ENCODE peak calls at places on chromosome 16, in five cellular contexts. L is neuronal stem cell, A is mesenchymal stem cell, E is H9, H is H1. W is an unnamed sample.

GRCh38 chr16:73186752-73187151 is 138.8 kb upstream of the ZFHX3 start:
- DNase-seq in E (no peak), L (no peak), H (no peak), A (no peak), W (peak; percentile 51)

GRCh38 chr16:89370601-89371000 is 119.8 kb downstream of the ANKRD11 start:
- DNase-seq in A (no peak), E (no peak), H (no peak), L (no peak), W (no peak)

GRCh38 chr16:9311303-9311954 is 220.0 kb downstream of the HAPSTR1 start:
- DNase-seq in L (no peak), A (no peak), E (peak; percentile 78), H (peak; percentile 39), W (no peak)

GRCh38 chr16:425740-426114 is 278 bp downstream of the RAB11FIP3 start:
- DNase-seq in A (peak; percentile 7), L (no peak), E (no peak), H (no peak), W (no peak)

GRCh38 chr16:88834670-88835069 is 22.1 kb downstream of the GALNS start:
- DNase-seq in L (no peak), E (no peak), H (no peak), A (no peak), W (no peak)

GRCh38 chr16:49127103-49127502 is 154.5 kb downstream of the CBLN1 start:
- DNase-seq in E (no peak), A (no peak), L (peak; percentile 46), H (no peak), W (no peak)

GRCh38 chr16:15704545-15704987 is 54.5 kb downstream of the NDE1 start:
- DNase-seq in H (peak; percentile 33), L (peak; percentile 69), E (peak; percentile 76), A (peak; percentile 76), W (peak; percentile 89)

GRCh38 chr16:23368469-23368868 is 66.4 kb downstream of the SCNN1B start:
- DNase-seq in A (no peak), L (no peak), H (no peak), E (no peak), W (no peak)

GRCh38 chr16:58299757-58300349 is 5.0 kb upstream of the PRSS54 start:
- DNase-seq in A (no peak), H (peak; percentile 38), E (peak; percentile 70), L (no peak), W (peak; percentile 70)

GRCh38 chr16:4859190-4859899 is 12.1 kb downstream of the UBN1 start:
- DNase-seq in E (no peak), A (no peak), L (no peak), H (no peak), W (no peak)

GRCh38 chr16:53235851-53236250 is 181.1 kb downstream of the CHD9 start:
- DNase-seq in L (no peak), H (no peak), E (no peak), A (no peak), W (no peak)
- H2BK12ac ChIP-seq in L (no peak overlapping the region), H (no peak overlapping the region), E (no peak overlapping the region), A (no peak overlapping the region), W (no peak overlapping the region)

DNA sequence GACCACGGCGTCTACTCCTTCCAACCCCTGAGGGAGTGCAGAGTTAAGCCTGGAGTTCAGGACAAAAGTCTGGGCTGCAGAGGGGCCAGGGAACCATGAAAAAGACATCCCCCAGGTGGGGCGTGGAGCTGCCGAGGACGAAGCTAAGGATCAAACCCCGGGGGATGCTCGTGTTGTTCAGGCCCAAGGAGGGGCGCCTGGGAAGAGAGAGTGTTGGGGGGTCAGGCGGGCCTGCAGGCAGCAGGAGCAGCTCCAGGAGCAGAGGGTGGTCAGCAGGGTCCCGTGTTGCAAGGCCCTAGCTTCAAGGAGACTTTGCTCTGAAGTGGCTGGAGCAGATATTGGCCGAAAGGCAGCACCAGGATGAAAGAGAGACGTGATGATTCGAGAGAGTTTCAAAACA is 26.7 kb downstream of the NECAB2 start:
- DNase-seq in L (no peak), E (no peak), H (no peak), A (no peak), W (no peak)
- H3K4ac ChIP-seq in L (no peak overlapping the region), E (no peak overlapping the region), H (peak overlapping the region; percentile 32), A (no peak overlapping the region), W (no peak overlapping the region)

GRCh38 chr16:50475170-50475569 is 73.0 kb upstream of the NKD1 start:
- DNase-seq in E (no peak), L (no peak), A (no peak), H (no peak), W (no peak)

GRCh38 chr16:50474138-50474537 is 74.1 kb upstream of the NKD1 start:
- DNase-seq in H (no peak), A (no peak), L (no peak), E (no peak), W (no peak)

GRCh38 chr16:50478773-50479149 is 69.4 kb upstream of the NKD1 start:
- DNase-seq in A (no peak), H (no peak), E (peak; percentile 68), L (no peak), W (no peak)

GRCh38 chr16:50478021-50478772 is 70.0 kb upstream of the NKD1 start:
- DNase-seq in H (no peak), E (no peak), A (no peak), L (no peak), W (no peak)

DNA sequence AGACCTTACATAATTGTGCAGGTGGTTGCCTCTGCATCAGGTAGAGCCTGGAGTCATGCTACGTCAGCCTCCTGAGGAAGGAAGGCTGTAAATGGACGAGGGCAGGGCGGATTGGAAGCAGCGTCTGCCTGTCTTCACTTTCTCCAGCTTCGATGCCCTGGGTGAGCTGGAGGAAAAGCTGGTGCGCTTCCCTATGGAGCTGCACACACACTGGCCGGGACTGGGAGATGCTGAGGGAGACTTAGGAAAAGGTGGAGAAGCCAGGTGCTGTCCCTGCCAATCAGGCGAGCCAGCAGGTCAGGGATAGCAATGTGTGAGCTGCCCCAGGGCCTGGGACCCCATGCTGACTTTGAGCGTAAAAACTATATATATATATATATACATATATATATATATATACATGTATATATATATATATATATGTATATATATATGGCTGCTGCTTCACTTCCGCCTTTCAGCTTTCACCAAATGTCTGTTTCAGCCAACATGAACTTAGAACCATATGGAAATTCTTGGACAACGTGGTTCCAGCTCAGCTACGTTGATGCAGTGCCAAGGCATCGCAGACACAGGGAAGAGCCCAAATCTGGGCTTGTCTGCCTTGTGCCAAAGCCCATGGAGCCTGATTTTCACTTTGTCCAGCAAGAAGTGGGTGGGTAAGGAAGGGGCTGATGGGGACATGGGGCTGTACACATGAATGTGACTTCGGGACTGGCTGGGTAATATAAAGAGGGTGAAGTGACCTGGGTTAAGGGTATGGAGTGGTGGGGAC is 71.5 kb upstream of the NKD1 start:
- DNase-seq in L (no peak), H (no peak), E (no peak), A (no peak), W (no peak)
- H2BK12ac ChIP-seq in L (no peak overlapping the region), H (no peak overlapping the region), E (no peak overlapping the region), A (no peak overlapping the region), W (no peak overlapping the region)

GRCh38 chr16:50866806-50867205 is 124.9 kb downstream of the CYLD start:
- DNase-seq in A (no peak), L (no peak), E (no peak), H (no peak), W (no peak)
- H3K4ac ChIP-seq in A (no peak overlapping the region), L (no peak overlapping the region), E (no peak overlapping the region), H (no peak overlapping the region), W (no peak overlapping the region)

W was measured in trophoblast cell.